ENCODE peak calls at places on chromosomes 3 and 15, in five cellular contexts. Z is IMR-90, H is H9, E is neuronal stem cell, R is mesenchymal stem cell. J is an unnamed sample.

GRCh38 chr3:119812491-119813058 is 30.7 kb downstream of the NR1I2 start:
- DNase-seq in Z (no peak), H (no peak), E (no peak), R (no peak), J (no peak)

GRCh38 chr15:39341238-39341637 is 239.6 kb upstream of the THBS1 start:
- DNase-seq in Z (no peak), H (no peak), E (no peak), R (no peak), J (no peak)

GRCh38 chr15:88238618-88239430 is 17.7 kb downstream of the NTRK3 start:
- DNase-seq in Z (peak), H (no peak), E (no peak), R (peak), J (peak)

GRCh38 chr3:177567833-177568232 is 370.6 kb upstream of the TBL1XR1 start:
- DNase-seq in Z (no peak), H (no peak), E (no peak), R (no peak), J (no peak)

GRCh38 chr15:72339777-72340177 is 19.8 kb upstream of the CELF6 start:
- DNase-seq in Z (peak), H (no peak), E (no peak), R (peak), J (peak)

GRCh38 chr3:146384786-146385185 is 84.6 kb downstream of the PLSCR2 start:
- DNase-seq in Z (no peak), H (no peak), E (no peak), R (no peak), J (no peak)

GRCh38 chr3:139117136-139117675 is 72.5 kb upstream of the PRR23C start:
- DNase-seq in Z (peak), H (no peak), E (no peak), R (peak), J (no peak)

GRCh38 chr3:73350988-73351387 is 273.8 kb downstream of the PDZRN3 start:
- DNase-seq in Z (no peak), H (no peak), E (no peak), R (no peak), J (no peak)

GRCh38 chr15:82108489-82109078 is 62.8 kb upstream of the MEX3B start:
- DNase-seq in Z (peak), H (peak), E (no peak), R (peak), J (peak)

GRCh38 chr15:33985287-33985686 is 17.0 kb downstream of the CHRM5 start:
- DNase-seq in Z (peak), H (no peak), E (peak), R (peak), J (peak)

DNA sequence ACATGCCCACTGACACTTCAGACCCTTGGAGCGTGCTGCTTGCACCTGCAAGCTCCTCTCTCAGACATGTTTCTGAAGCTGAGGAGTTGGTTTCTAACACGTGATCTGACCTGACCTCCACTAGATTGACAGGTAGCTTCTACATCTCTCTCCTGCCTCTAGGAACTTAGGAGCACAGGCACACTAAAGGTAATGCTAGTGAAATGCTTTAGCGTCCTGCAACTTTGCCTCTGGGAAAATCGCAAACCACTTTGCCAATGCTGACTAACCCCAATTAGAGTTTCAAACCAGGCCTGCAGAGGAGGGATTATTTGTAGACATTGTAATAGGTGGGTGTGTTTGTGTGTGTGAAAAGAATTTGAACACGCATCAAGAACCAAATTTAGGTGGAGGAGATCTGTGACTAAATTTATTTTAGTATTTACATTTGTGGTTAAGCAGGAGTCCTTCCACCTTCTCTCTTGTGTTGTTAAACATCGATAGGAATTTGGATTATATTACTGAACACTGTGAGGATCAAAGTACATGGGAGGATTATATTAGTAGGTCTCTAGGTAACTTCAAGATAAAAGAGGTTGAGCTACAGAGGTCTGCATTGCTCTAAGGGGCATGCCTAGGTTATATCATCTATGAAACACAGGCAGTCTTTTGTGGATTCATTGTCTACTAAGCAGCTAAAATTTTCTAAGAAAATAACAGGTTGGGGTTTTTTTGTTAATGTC is 86.7 kb upstream of the ZBED2 start:
- DNase-seq in Z (no peak), H (no peak), E (no peak), R (no peak), J (no peak)
- H3K4me2 ChIP-seq in Z (no peak), H (no peak), E (no peak), R (no peak), J (no peak)

GRCh38 chr3:62024882-62025281 is 348.5 kb downstream of the FEZF2 start:
- DNase-seq in Z (no peak), H (no peak), E (no peak), R (no peak), J (no peak)
- H3K27ac ChIP-seq in Z (no peak), H (no peak), E (no peak), R (no peak), J (no peak)

DNA sequence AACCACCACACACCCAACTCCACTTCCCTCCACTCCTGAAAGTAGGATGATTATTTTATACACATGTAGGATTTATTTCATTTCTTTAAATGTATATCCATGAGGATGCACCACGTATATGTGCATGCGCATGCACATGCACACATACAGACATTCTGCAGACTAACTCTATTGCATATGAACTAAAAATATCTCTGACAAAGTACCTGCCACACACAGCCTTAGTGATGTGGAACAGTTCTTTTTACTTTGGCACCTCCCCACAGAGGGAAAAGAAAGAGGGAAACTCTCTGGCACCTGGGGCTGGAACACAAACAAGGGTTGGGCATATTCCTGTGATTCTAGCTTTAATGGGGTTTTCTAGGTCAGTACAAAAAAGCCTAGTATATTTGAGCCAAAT is 138.2 kb downstream of the CLASP2 start:
- DNase-seq in Z (no peak), H (no peak), E (no peak), R (no peak), J (no peak)
- H3K14ac ChIP-seq in Z (no peak), H (no peak), E (no peak), R (no peak), J (no peak)

DNA sequence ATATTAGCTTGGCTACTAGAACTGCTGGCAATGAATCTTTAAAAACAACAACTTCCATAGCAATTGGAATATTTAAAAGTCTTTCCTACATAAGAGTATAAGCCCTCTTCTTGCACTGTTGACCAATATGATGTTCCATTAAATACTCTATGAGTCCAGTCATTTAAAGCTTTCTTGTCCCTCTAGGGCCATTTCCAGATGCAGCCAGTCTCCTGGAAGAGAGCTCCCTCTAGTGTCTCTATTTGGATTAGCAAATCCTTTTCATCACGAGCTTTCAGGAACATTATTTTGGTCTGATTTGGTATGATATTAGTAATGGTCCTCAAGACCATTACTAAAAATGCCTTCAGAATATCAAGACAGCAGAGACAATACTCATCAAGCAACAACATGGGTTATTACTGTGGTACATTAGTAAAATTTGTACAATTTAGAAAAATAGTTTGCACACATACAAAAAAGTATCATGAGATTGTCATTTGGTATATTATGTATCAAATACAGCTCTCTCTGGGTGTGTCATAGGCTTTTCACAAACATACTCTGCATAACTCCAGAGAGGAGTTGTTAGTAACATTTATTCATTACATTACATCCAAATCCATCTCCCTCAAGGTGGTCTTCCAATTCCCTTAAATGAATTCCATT is 101.3 kb downstream of the DPH6 start:
- DNase-seq in Z (peak), H (no peak), E (peak), R (peak), J (peak)
- H3K4me2 ChIP-seq in Z (no peak), H (no peak), E (no peak), R (no peak), J (no peak)

GRCh38 chr15:31129769-31130303 is 28.3 kb upstream of the TRPM1 start:
- DNase-seq in Z (no peak), H (no peak), E (no peak), R (no peak), J (no peak)
- H3K27ac ChIP-seq in Z (no peak), H (no peak), E (no peak), R (no peak), J (no peak)

GRCh38 chr3:186783731-186784515 is 546 bp downstream of the EIF4A2 start:
- DNase-seq in Z (peak), H (peak), E (peak), R (peak), J (peak)
- H3K14ac ChIP-seq in Z (peak), H (peak), E (peak), R (peak), J (peak)

GRCh38 chr3:132174500-132174899 is 139.7 kb upstream of the CPNE4 start:
- DNase-seq in Z (no peak), H (no peak), E (no peak), R (no peak), J (no peak)

GRCh38 chr3:132183811-132184210 is 133.4 kb upstream of the ACP3 start:
- DNase-seq in Z (no peak), H (no peak), E (no peak), R (no peak), J (peak)

DNA sequence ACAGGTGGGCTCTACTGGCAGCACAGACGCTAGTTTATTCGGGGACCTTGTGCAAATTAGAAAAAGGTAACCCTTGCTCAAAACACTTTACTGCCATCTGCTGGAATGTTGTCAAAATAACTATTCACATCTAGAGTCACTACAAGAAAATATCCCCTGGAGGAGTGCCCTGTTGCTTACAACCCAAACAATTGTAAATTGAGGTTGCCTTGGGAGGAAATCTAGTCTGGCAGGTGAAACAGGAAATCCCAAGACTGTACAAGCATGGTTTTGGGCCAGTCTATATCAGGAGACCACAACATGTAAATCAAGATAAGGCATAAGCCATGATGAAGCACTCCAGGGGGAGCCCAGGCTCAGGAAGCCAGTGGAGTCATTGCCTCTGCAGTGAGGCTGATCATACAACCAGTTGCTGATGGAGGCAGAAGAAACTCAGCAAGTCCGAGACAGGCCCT is 136.8 kb upstream of the ACP3 start:
- DNase-seq in Z (peak), H (peak), E (peak), R (peak), J (no peak)
- H3K4me2 ChIP-seq in Z (no peak), H (no peak), E (no peak), R (no peak), J (no peak)

GRCh38 chr15:93038064-93038705 is 50.8 kb downstream of the RGMA start:
- DNase-seq in Z (no peak), H (no peak), E (no peak), R (no peak), J (no peak)
- H3K27ac ChIP-seq in Z (no peak), H (no peak), E (no peak), R (no peak), J (no peak)

J was measured in trophoblast cell.